ENCODE peak calls at places on chromosome 11, in eight cellular contexts. One of them, this sample, is unnamed.

GRCh38 chr11:72812604-72812967 is 1.6 kb upstream of the ATG16L2 start:
- DNase-seq in NCI-H2029 treated with DMSO at 0.1 percent for 48 hours: peak; percentile 31
- DNase-seq in stimulated activated CD4-positive, alpha-beta T cell treated with anti-CD3 and anti-CD28 coated beads, Interleukin-2, amount 100 ng/mL, for 48 hours: no peak
- DNase-seq in body of pancreas: no peak
- DNase-seq in activated CD4-positive, alpha-beta T cell treated with anti-CD3 and anti-CD28 coated beads, Interleukin-2, amount 50 U/mL, for 1 hour: no peak
- DNase-seq in T-helper 9 cell: no peak
- DNase-seq in HEK293T: no peak
- DNase-seq in SHP77: peak; percentile 60
- DNase-seq in this sample: no peak

GRCh38 chr11:65615950-65616574 is 486 bp downstream of the PCNX3 start:
- DNase-seq in NCI-H2029 treated with DMSO at 0.1 percent for 48 hours: no peak
- DNase-seq in stimulated activated CD4-positive, alpha-beta T cell treated with anti-CD3 and anti-CD28 coated beads, Interleukin-2, amount 100 ng/mL, for 48 hours: no peak
- DNase-seq in body of pancreas: peak; percentile 34
- DNase-seq in activated CD4-positive, alpha-beta T cell treated with anti-CD3 and anti-CD28 coated beads, Interleukin-2, amount 50 U/mL, for 1 hour: no peak
- DNase-seq in T-helper 9 cell: no peak
- DNase-seq in HEK293T: peak; percentile 67
- DNase-seq in SHP77: peak; percentile 17
- DNase-seq in this sample: no peak

GRCh38 chr11:3879967-3880542 is 24.6 kb downstream of the STIM1 start:
- DNase-seq in NCI-H2029 treated with DMSO at 0.1 percent for 48 hours: no peak
- DNase-seq in stimulated activated CD4-positive, alpha-beta T cell treated with anti-CD3 and anti-CD28 coated beads, Interleukin-2, amount 100 ng/mL, for 48 hours: no peak
- DNase-seq in body of pancreas: peak; percentile 49
- DNase-seq in activated CD4-positive, alpha-beta T cell treated with anti-CD3 and anti-CD28 coated beads, Interleukin-2, amount 50 U/mL, for 1 hour: no peak
- DNase-seq in T-helper 9 cell: no peak
- DNase-seq in HEK293T: no peak
- DNase-seq in SHP77: no peak
- DNase-seq in this sample: no peak

GRCh38 chr11:21511835-21512440 is 680.9 kb upstream of the ANO5 start:
- DNase-seq in NCI-H2029 treated with DMSO at 0.1 percent for 48 hours: peak; percentile 32
- DNase-seq in stimulated activated CD4-positive, alpha-beta T cell treated with anti-CD3 and anti-CD28 coated beads, Interleukin-2, amount 100 ng/mL, for 48 hours: peak; percentile 19
- DNase-seq in body of pancreas: peak; percentile 83
- DNase-seq in activated CD4-positive, alpha-beta T cell treated with anti-CD3 and anti-CD28 coated beads, Interleukin-2, amount 50 U/mL, for 1 hour: no peak
- DNase-seq in T-helper 9 cell: no peak
- DNase-seq in HEK293T: peak; percentile 57
- DNase-seq in SHP77: peak; percentile 39
- DNase-seq in this sample: peak; percentile 71

GRCh38 chr11:72191961-72192381 is at the start of gene FOLR1:
- DNase-seq in NCI-H2029 treated with DMSO at 0.1 percent for 48 hours: no peak
- DNase-seq in stimulated activated CD4-positive, alpha-beta T cell treated with anti-CD3 and anti-CD28 coated beads, Interleukin-2, amount 100 ng/mL, for 48 hours: no peak
- DNase-seq in body of pancreas: no peak
- DNase-seq in activated CD4-positive, alpha-beta T cell treated with anti-CD3 and anti-CD28 coated beads, Interleukin-2, amount 50 U/mL, for 1 hour: no peak
- DNase-seq in T-helper 9 cell: no peak
- DNase-seq in HEK293T: no peak
- DNase-seq in SHP77: no peak
- DNase-seq in this sample: no peak

GRCh38 chr11:79413258-79413657 is 27.6 kb downstream of the TENM4 start:
- DNase-seq in NCI-H2029 treated with DMSO at 0.1 percent for 48 hours: peak; percentile 25
- DNase-seq in stimulated activated CD4-positive, alpha-beta T cell treated with anti-CD3 and anti-CD28 coated beads, Interleukin-2, amount 100 ng/mL, for 48 hours: no peak
- DNase-seq in body of pancreas: peak; percentile 55
- DNase-seq in activated CD4-positive, alpha-beta T cell treated with anti-CD3 and anti-CD28 coated beads, Interleukin-2, amount 50 U/mL, for 1 hour: no peak
- DNase-seq in T-helper 9 cell: no peak
- DNase-seq in HEK293T: peak; percentile 17
- DNase-seq in SHP77: peak; percentile 25
- DNase-seq in this sample: peak; percentile 10

GRCh38 chr11:128610765-128611617 is 23.6 kb upstream of the ETS1 start:
- DNase-seq in NCI-H2029 treated with DMSO at 0.1 percent for 48 hours: no peak
- DNase-seq in stimulated activated CD4-positive, alpha-beta T cell treated with anti-CD3 and anti-CD28 coated beads, Interleukin-2, amount 100 ng/mL, for 48 hours: no peak
- DNase-seq in body of pancreas: no peak
- DNase-seq in activated CD4-positive, alpha-beta T cell treated with anti-CD3 and anti-CD28 coated beads, Interleukin-2, amount 50 U/mL, for 1 hour: peak; percentile 57
- DNase-seq in T-helper 9 cell: peak; percentile 30
- DNase-seq in HEK293T: no peak
- DNase-seq in SHP77: no peak
- DNase-seq in this sample: no peak

GRCh38 chr11:60775420-60775961 is 9.6 kb upstream of the MS4A10 start:
- DNase-seq in NCI-H2029 treated with DMSO at 0.1 percent for 48 hours: peak; percentile 82
- DNase-seq in stimulated activated CD4-positive, alpha-beta T cell treated with anti-CD3 and anti-CD28 coated beads, Interleukin-2, amount 100 ng/mL, for 48 hours: peak; percentile 80
- DNase-seq in body of pancreas: peak; percentile 91
- DNase-seq in activated CD4-positive, alpha-beta T cell treated with anti-CD3 and anti-CD28 coated beads, Interleukin-2, amount 50 U/mL, for 1 hour: peak; percentile 81
- DNase-seq in T-helper 9 cell: peak; percentile 72
- DNase-seq in HEK293T: peak; percentile 87
- DNase-seq in SHP77: peak; percentile 31
- DNase-seq in this sample: peak; percentile 87

GRCh38 chr11:113159967-113160621 is 154.3 kb upstream of the TTC12 start:
- DNase-seq in NCI-H2029 treated with DMSO at 0.1 percent for 48 hours: no peak
- DNase-seq in stimulated activated CD4-positive, alpha-beta T cell treated with anti-CD3 and anti-CD28 coated beads, Interleukin-2, amount 100 ng/mL, for 48 hours: no peak
- DNase-seq in body of pancreas: no peak
- DNase-seq in activated CD4-positive, alpha-beta T cell treated with anti-CD3 and anti-CD28 coated beads, Interleukin-2, amount 50 U/mL, for 1 hour: no peak
- DNase-seq in T-helper 9 cell: no peak
- DNase-seq in HEK293T: no peak
- DNase-seq in SHP77: no peak
- DNase-seq in this sample: no peak

GRCh38 chr11:112012877-112013276 is 12.3 kb upstream of the DLAT start:
- DNase-seq in NCI-H2029 treated with DMSO at 0.1 percent for 48 hours: no peak
- DNase-seq in stimulated activated CD4-positive, alpha-beta T cell treated with anti-CD3 and anti-CD28 coated beads, Interleukin-2, amount 100 ng/mL, for 48 hours: no peak
- DNase-seq in body of pancreas: no peak
- DNase-seq in activated CD4-positive, alpha-beta T cell treated with anti-CD3 and anti-CD28 coated beads, Interleukin-2, amount 50 U/mL, for 1 hour: no peak
- DNase-seq in T-helper 9 cell: no peak
- DNase-seq in HEK293T: no peak
- DNase-seq in SHP77: no peak
- DNase-seq in this sample: no peak

GRCh38 chr11:116170526-116171120 is 602.2 kb downstream of the BUD13 start:
- DNase-seq in NCI-H2029 treated with DMSO at 0.1 percent for 48 hours: no peak
- DNase-seq in stimulated activated CD4-positive, alpha-beta T cell treated with anti-CD3 and anti-CD28 coated beads, Interleukin-2, amount 100 ng/mL, for 48 hours: no peak
- DNase-seq in body of pancreas: peak; percentile 31
- DNase-seq in activated CD4-positive, alpha-beta T cell treated with anti-CD3 and anti-CD28 coated beads, Interleukin-2, amount 50 U/mL, for 1 hour: no peak
- DNase-seq in T-helper 9 cell: no peak
- DNase-seq in HEK293T: peak; percentile 32
- DNase-seq in SHP77: peak; percentile 41
- DNase-seq in this sample: no peak

GRCh38 chr11:34052608-34053160 is 1.2 kb downstream of the CAPRIN1 start:
- DNase-seq in NCI-H2029 treated with DMSO at 0.1 percent for 48 hours: no peak
- DNase-seq in stimulated activated CD4-positive, alpha-beta T cell treated with anti-CD3 and anti-CD28 coated beads, Interleukin-2, amount 100 ng/mL, for 48 hours: peak; percentile 23
- DNase-seq in body of pancreas: peak; percentile 37
- DNase-seq in activated CD4-positive, alpha-beta T cell treated with anti-CD3 and anti-CD28 coated beads, Interleukin-2, amount 50 U/mL, for 1 hour: no peak
- DNase-seq in T-helper 9 cell: no peak
- DNase-seq in HEK293T: peak; percentile 19
- DNase-seq in SHP77: no peak
- DNase-seq in this sample: peak; percentile 10

GRCh38 chr11:72792437-72793021 is 1.3 kb downstream of the STARD10 start:
- DNase-seq in NCI-H2029 treated with DMSO at 0.1 percent for 48 hours: no peak
- DNase-seq in stimulated activated CD4-positive, alpha-beta T cell treated with anti-CD3 and anti-CD28 coated beads, Interleukin-2, amount 100 ng/mL, for 48 hours: no peak
- DNase-seq in body of pancreas: no peak
- DNase-seq in activated CD4-positive, alpha-beta T cell treated with anti-CD3 and anti-CD28 coated beads, Interleukin-2, amount 50 U/mL, for 1 hour: no peak
- DNase-seq in T-helper 9 cell: no peak
- DNase-seq in HEK293T: no peak
- DNase-seq in SHP77: no peak
- DNase-seq in this sample: no peak

GRCh38 chr11:61958590-61958989 is 8.4 kb downstream of the BEST1 start:
- DNase-seq in NCI-H2029 treated with DMSO at 0.1 percent for 48 hours: no peak
- DNase-seq in stimulated activated CD4-positive, alpha-beta T cell treated with anti-CD3 and anti-CD28 coated beads, Interleukin-2, amount 100 ng/mL, for 48 hours: no peak
- DNase-seq in body of pancreas: no peak
- DNase-seq in activated CD4-positive, alpha-beta T cell treated with anti-CD3 and anti-CD28 coated beads, Interleukin-2, amount 50 U/mL, for 1 hour: no peak
- DNase-seq in T-helper 9 cell: no peak
- DNase-seq in HEK293T: no peak
- DNase-seq in SHP77: no peak
- DNase-seq in this sample: no peak

GRCh38 chr11:20450829-20451228 is 63.3 kb downstream of the PRMT3 start:
- DNase-seq in NCI-H2029 treated with DMSO at 0.1 percent for 48 hours: no peak
- DNase-seq in stimulated activated CD4-positive, alpha-beta T cell treated with anti-CD3 and anti-CD28 coated beads, Interleukin-2, amount 100 ng/mL, for 48 hours: no peak
- DNase-seq in body of pancreas: no peak
- DNase-seq in activated CD4-positive, alpha-beta T cell treated with anti-CD3 and anti-CD28 coated beads, Interleukin-2, amount 50 U/mL, for 1 hour: no peak
- DNase-seq in T-helper 9 cell: no peak
- DNase-seq in HEK293T: no peak
- DNase-seq in SHP77: no peak
- DNase-seq in this sample: no peak

GRCh38 chr11:13007182-13007581 is 1.9 kb upstream of the RASSF10 start:
- DNase-seq in NCI-H2029 treated with DMSO at 0.1 percent for 48 hours: no peak
- DNase-seq in stimulated activated CD4-positive, alpha-beta T cell treated with anti-CD3 and anti-CD28 coated beads, Interleukin-2, amount 100 ng/mL, for 48 hours: no peak
- DNase-seq in body of pancreas: no peak
- DNase-seq in activated CD4-positive, alpha-beta T cell treated with anti-CD3 and anti-CD28 coated beads, Interleukin-2, amount 50 U/mL, for 1 hour: no peak
- DNase-seq in T-helper 9 cell: no peak
- DNase-seq in HEK293T: no peak
- DNase-seq in SHP77: no peak
- DNase-seq in this sample: no peak

GRCh38 chr11:1486054-1486825 is at the start of gene MOB2:
- DNase-seq in NCI-H2029 treated with DMSO at 0.1 percent for 48 hours: no peak
- DNase-seq in stimulated activated CD4-positive, alpha-beta T cell treated with anti-CD3 and anti-CD28 coated beads, Interleukin-2, amount 100 ng/mL, for 48 hours: no peak
- DNase-seq in body of pancreas: peak; percentile 63
- DNase-seq in activated CD4-positive, alpha-beta T cell treated with anti-CD3 and anti-CD28 coated beads, Interleukin-2, amount 50 U/mL, for 1 hour: no peak
- DNase-seq in T-helper 9 cell: no peak
- DNase-seq in HEK293T: no peak
- DNase-seq in SHP77: no peak
- DNase-seq in this sample: no peak

GRCh38 chr11:58498464-58498863 is 9.4 kb downstream of the OR5B21 start:
- DNase-seq in NCI-H2029 treated with DMSO at 0.1 percent for 48 hours: no peak
- DNase-seq in stimulated activated CD4-positive, alpha-beta T cell treated with anti-CD3 and anti-CD28 coated beads, Interleukin-2, amount 100 ng/mL, for 48 hours: no peak
- DNase-seq in body of pancreas: no peak
- DNase-seq in activated CD4-positive, alpha-beta T cell treated with anti-CD3 and anti-CD28 coated beads, Interleukin-2, amount 50 U/mL, for 1 hour: no peak
- DNase-seq in T-helper 9 cell: no peak
- DNase-seq in HEK293T: no peak
- DNase-seq in SHP77: no peak
- DNase-seq in this sample: no peak

GRCh38 chr11:122556605-122557004 is 98.9 kb upstream of the UBASH3B start:
- DNase-seq in NCI-H2029 treated with DMSO at 0.1 percent for 48 hours: peak; percentile 5
- DNase-seq in stimulated activated CD4-positive, alpha-beta T cell treated with anti-CD3 and anti-CD28 coated beads, Interleukin-2, amount 100 ng/mL, for 48 hours: peak; percentile 10
- DNase-seq in body of pancreas: peak; percentile 48
- DNase-seq in activated CD4-positive, alpha-beta T cell treated with anti-CD3 and anti-CD28 coated beads, Interleukin-2, amount 50 U/mL, for 1 hour: peak; percentile 12
- DNase-seq in T-helper 9 cell: no peak
- DNase-seq in HEK293T: no peak
- DNase-seq in SHP77: no peak
- DNase-seq in this sample: peak; percentile 68

GRCh38 chr11:1776944-1777715 is 13.4 kb upstream of the CTSD start:
- DNase-seq in NCI-H2029 treated with DMSO at 0.1 percent for 48 hours: no peak
- DNase-seq in stimulated activated CD4-positive, alpha-beta T cell treated with anti-CD3 and anti-CD28 coated beads, Interleukin-2, amount 100 ng/mL, for 48 hours: no peak
- DNase-seq in body of pancreas: no peak
- DNase-seq in activated CD4-positive, alpha-beta T cell treated with anti-CD3 and anti-CD28 coated beads, Interleukin-2, amount 50 U/mL, for 1 hour: no peak
- DNase-seq in T-helper 9 cell: no peak
- DNase-seq in HEK293T: no peak
- DNase-seq in SHP77: no peak
- DNase-seq in this sample: no peak

GRCh38 chr11:9004310-9004945 is 627 bp upstream of the NRIP3 start:
- DNase-seq in NCI-H2029 treated with DMSO at 0.1 percent for 48 hours: no peak
- DNase-seq in stimulated activated CD4-positive, alpha-beta T cell treated with anti-CD3 and anti-CD28 coated beads, Interleukin-2, amount 100 ng/mL, for 48 hours: no peak
- DNase-seq in body of pancreas: peak; percentile 32
- DNase-seq in activated CD4-positive, alpha-beta T cell treated with anti-CD3 and anti-CD28 coated beads, Interleukin-2, amount 50 U/mL, for 1 hour: peak; percentile 11
- DNase-seq in T-helper 9 cell: peak; percentile 22
- DNase-seq in HEK293T: no peak
- DNase-seq in SHP77: no peak
- DNase-seq in this sample: peak; percentile 22

GRCh38 chr11:86575208-86575855 is 97.1 kb downstream of the ME3 start:
- DNase-seq in NCI-H2029 treated with DMSO at 0.1 percent for 48 hours: no peak
- DNase-seq in stimulated activated CD4-positive, alpha-beta T cell treated with anti-CD3 and anti-CD28 coated beads, Interleukin-2, amount 100 ng/mL, for 48 hours: no peak
- DNase-seq in body of pancreas: no peak
- DNase-seq in activated CD4-positive, alpha-beta T cell treated with anti-CD3 and anti-CD28 coated beads, Interleukin-2, amount 50 U/mL, for 1 hour: no peak
- DNase-seq in T-helper 9 cell: no peak
- DNase-seq in HEK293T: no peak
- DNase-seq in SHP77: no peak
- DNase-seq in this sample: no peak

GRCh38 chr11:48017105-48017874 is 36.9 kb downstream of the PTPRJ start:
- DNase-seq in NCI-H2029 treated with DMSO at 0.1 percent for 48 hours: no peak
- DNase-seq in stimulated activated CD4-positive, alpha-beta T cell treated with anti-CD3 and anti-CD28 coated beads, Interleukin-2, amount 100 ng/mL, for 48 hours: no peak
- DNase-seq in body of pancreas: no peak
- DNase-seq in activated CD4-positive, alpha-beta T cell treated with anti-CD3 and anti-CD28 coated beads, Interleukin-2, amount 50 U/mL, for 1 hour: peak; percentile 42
- DNase-seq in T-helper 9 cell: peak; percentile 29
- DNase-seq in HEK293T: no peak
- DNase-seq in SHP77: no peak
- DNase-seq in this sample: no peak

GRCh38 chr11:108559904-108560303 is 33.7 kb downstream of the EXPH5 start:
- DNase-seq in NCI-H2029 treated with DMSO at 0.1 percent for 48 hours: no peak
- DNase-seq in stimulated activated CD4-positive, alpha-beta T cell treated with anti-CD3 and anti-CD28 coated beads, Interleukin-2, amount 100 ng/mL, for 48 hours: no peak
- DNase-seq in body of pancreas: no peak
- DNase-seq in activated CD4-positive, alpha-beta T cell treated with anti-CD3 and anti-CD28 coated beads, Interleukin-2, amount 50 U/mL, for 1 hour: no peak
- DNase-seq in T-helper 9 cell: no peak
- DNase-seq in HEK293T: no peak
- DNase-seq in SHP77: no peak
- DNase-seq in this sample: no peak